ENCODE peak calls at places on chromosomes 3 and 15, in five cellular contexts. One of them, this sample, is unnamed.

GRCh38 chr3:98763076-98763475 is at the start of gene ST3GAL6:
- DNase-seq in NCI-H1092 treated with DMSO at 0.1 percent for 48 hours: no peak
- DNase-seq in stimulated activated CD4-positive, alpha-beta T cell treated with anti-CD3 and anti-CD28 coated beads, TNF-alpha, amount 100 ng/mL, for 24 hours: no peak
- DNase-seq in brain microvascular endothelial cell: peak; percentile 62
- DNase-seq in dermis microvascular lymphatic vessel endothelial cell: peak; percentile 85
- DNase-seq in this sample: no peak

GRCh38 chr3:126360714-126361060 is 3.5 kb upstream of the KLF15 start:
- DNase-seq in dermis microvascular lymphatic vessel endothelial cell: no peak
- DNase-seq in NCI-H1092 treated with DMSO at 0.1 percent for 48 hours: no peak
- DNase-seq in brain microvascular endothelial cell: no peak
- DNase-seq in stimulated activated CD4-positive, alpha-beta T cell treated with anti-CD3 and anti-CD28 coated beads, TNF-alpha, amount 100 ng/mL, for 24 hours: no peak
- DNase-seq in this sample: no peak

GRCh38 chr3:2947536-2947935 is 162.6 kb downstream of the IL5RA start:
- DNase-seq in NCI-H1092 treated with DMSO at 0.1 percent for 48 hours: no peak
- DNase-seq in brain microvascular endothelial cell: no peak
- DNase-seq in stimulated activated CD4-positive, alpha-beta T cell treated with anti-CD3 and anti-CD28 coated beads, TNF-alpha, amount 100 ng/mL, for 24 hours: no peak
- DNase-seq in dermis microvascular lymphatic vessel endothelial cell: no peak
- DNase-seq in this sample: no peak

GRCh38 chr15:101201411-101202174 is 50.3 kb downstream of the CHSY1 start:
- DNase-seq in NCI-H1092 treated with DMSO at 0.1 percent for 48 hours: no peak
- DNase-seq in dermis microvascular lymphatic vessel endothelial cell: peak; percentile 83
- DNase-seq in stimulated activated CD4-positive, alpha-beta T cell treated with anti-CD3 and anti-CD28 coated beads, TNF-alpha, amount 100 ng/mL, for 24 hours: no peak
- DNase-seq in brain microvascular endothelial cell: peak; percentile 97
- DNase-seq in this sample: peak; percentile 98

GRCh38 chr3:87025636-87026035 is 34.7 kb upstream of the VGLL3 start:
- DNase-seq in brain microvascular endothelial cell: no peak
- DNase-seq in stimulated activated CD4-positive, alpha-beta T cell treated with anti-CD3 and anti-CD28 coated beads, TNF-alpha, amount 100 ng/mL, for 24 hours: no peak
- DNase-seq in dermis microvascular lymphatic vessel endothelial cell: no peak
- DNase-seq in NCI-H1092 treated with DMSO at 0.1 percent for 48 hours: no peak
- DNase-seq in this sample: no peak

GRCh38 chr15:40320931-40321371 is 2.5 kb upstream of the INAFM2 start:
- DNase-seq in dermis microvascular lymphatic vessel endothelial cell: peak; percentile 72
- DNase-seq in stimulated activated CD4-positive, alpha-beta T cell treated with anti-CD3 and anti-CD28 coated beads, TNF-alpha, amount 100 ng/mL, for 24 hours: peak; percentile 31
- DNase-seq in brain microvascular endothelial cell: peak; percentile 65
- DNase-seq in NCI-H1092 treated with DMSO at 0.1 percent for 48 hours: peak; percentile 57
- DNase-seq in this sample: peak; percentile 48

GRCh38 chr3:195863121-195864061 is 45.0 kb downstream of the TNK2 start:
- DNase-seq in NCI-H1092 treated with DMSO at 0.1 percent for 48 hours: peak; percentile 71
- DNase-seq in dermis microvascular lymphatic vessel endothelial cell: peak; percentile 89
- DNase-seq in brain microvascular endothelial cell: peak; percentile 82
- DNase-seq in stimulated activated CD4-positive, alpha-beta T cell treated with anti-CD3 and anti-CD28 coated beads, TNF-alpha, amount 100 ng/mL, for 24 hours: peak; percentile 46
- DNase-seq in this sample: peak; percentile 69

GRCh38 chr15:50330921-50331320 is 24.1 kb downstream of the GABPB1 start:
- DNase-seq in stimulated activated CD4-positive, alpha-beta T cell treated with anti-CD3 and anti-CD28 coated beads, TNF-alpha, amount 100 ng/mL, for 24 hours: no peak
- DNase-seq in NCI-H1092 treated with DMSO at 0.1 percent for 48 hours: no peak
- DNase-seq in brain microvascular endothelial cell: peak; percentile 12
- DNase-seq in dermis microvascular lymphatic vessel endothelial cell: no peak
- DNase-seq in this sample: no peak

GRCh38 chr3:195896361-195897080 is 11.8 kb downstream of the TNK2 start:
- DNase-seq in dermis microvascular lymphatic vessel endothelial cell: peak; percentile 92
- DNase-seq in NCI-H1092 treated with DMSO at 0.1 percent for 48 hours: peak; percentile 77
- DNase-seq in stimulated activated CD4-positive, alpha-beta T cell treated with anti-CD3 and anti-CD28 coated beads, TNF-alpha, amount 100 ng/mL, for 24 hours: no peak
- DNase-seq in brain microvascular endothelial cell: peak; percentile 63
- DNase-seq in this sample: no peak

GRCh38 chr3:22159004-22159695 is 408.1 kb upstream of the ZNF385D start:
- DNase-seq in dermis microvascular lymphatic vessel endothelial cell: no peak
- DNase-seq in brain microvascular endothelial cell: no peak
- DNase-seq in stimulated activated CD4-positive, alpha-beta T cell treated with anti-CD3 and anti-CD28 coated beads, TNF-alpha, amount 100 ng/mL, for 24 hours: no peak
- DNase-seq in NCI-H1092 treated with DMSO at 0.1 percent for 48 hours: no peak
- DNase-seq in this sample: no peak